ENCODE peak calls at places on chromosomes 5 and 9, in six cellular contexts. K is psoas muscle; W is upper lobe of right lung; S is heart left ventricle; J is CD8-positive, alpha-beta T cell; Q is astrocyte. Y is an unnamed sample.
A peak's percentile ranks its signal among the peaks of the same experiment; 100 is the strongest.

GRCh38 chr9:115808695-115809094 is 344.9 kb upstream of the PAPPA start:
- DNase-seq in K (no peak), W (no peak), S (no peak), J (no peak), Q (peak; percentile 63), Y (no peak)

GRCh38 chr9:91033802-91034201 is 232.2 kb downstream of the SYK start:
- DNase-seq in K (no peak), W (no peak), S (no peak), J (peak; percentile 24), Q (no peak), Y (no peak)

GRCh38 chr9:134139081-134139480 is 3.2 kb downstream of the WDR5 start:
- DNase-seq in K (peak; percentile 71), W (no peak), S (no peak), J (no peak), Q (peak; percentile 19), Y (no peak)

GRCh38 chr5:6302099-6302498 is 76.2 kb downstream of the MED10 start:
- DNase-seq in K (no peak), W (no peak), S (no peak), J (no peak), Q (no peak), Y (no peak)

GRCh38 chr5:57445715-57446037 is 36.9 kb downstream of the ACTBL2 start:
- DNase-seq in K (no peak), W (no peak), S (no peak), J (no peak), Q (peak; percentile 31), Y (no peak)

GRCh38 chr9:137499858-137500661 is 40.9 kb upstream of the NSMF start:
- DNase-seq in K (no peak), W (peak; percentile 56), S (no peak), J (no peak), Q (no peak), Y (no peak)

GRCh38 chr5:72920690-72921089 is 35.2 kb upstream of the FCHO2 start:
- DNase-seq in K (no peak), W (no peak), S (no peak), J (no peak), Q (peak; percentile 20), Y (no peak)

GRCh38 chr9:135741276-135742219 is 39.6 kb downstream of the KCNT1 start:
- DNase-seq in K (no peak), W (no peak), S (no peak), J (no peak), Q (no peak), Y (no peak)

GRCh38 chr9:125663127-125663526 is 43.9 kb downstream of the MAPKAP1 start:
- DNase-seq in K (no peak), W (no peak), S (no peak), J (no peak), Q (peak; percentile 61), Y (no peak)

GRCh38 chr9:132171702-132172101 is 9.8 kb downstream of the NTNG2 start:
- DNase-seq in K (no peak), W (no peak), S (no peak), J (no peak), Q (no peak), Y (no peak)

GRCh38 chr5:139104577-139105271 is 93.4 kb downstream of the SIL1 start:
- DNase-seq in K (peak; percentile 83), W (no peak), S (peak; percentile 66), J (no peak), Q (peak; percentile 95), Y (peak; percentile 59)

GRCh38 chr5:103402861-103403260 is 144.3 kb downstream of the MACIR start:
- DNase-seq in K (no peak), W (no peak), S (no peak), J (no peak), Q (no peak), Y (no peak)

GRCh38 chr9:92706218-92706940 is 36.4 kb upstream of the IPPK start:
- DNase-seq in K (no peak), W (no peak), S (no peak), J (no peak), Q (no peak), Y (no peak)

GRCh38 chr5:110790673-110791072 is 51.9 kb downstream of the SLC25A46 start:
- DNase-seq in K (no peak), W (no peak), S (no peak), J (no peak), Q (peak; percentile 58), Y (no peak)

GRCh38 chr5:105392710-105393149 is 1830.1 kb upstream of the NUDT12 start:
- DNase-seq in K (no peak), W (no peak), S (no peak), J (no peak), Q (no peak), Y (peak; percentile 72)

GRCh38 chr9:19379697-19380046 is 364 bp downstream of the RPS6 start:
- DNase-seq in K (peak; percentile 71), W (no peak), S (no peak), J (no peak), Q (no peak), Y (peak; percentile 49)

GRCh38 chr5:2797981-2798380 is 46.5 kb upstream of the IRX2 start:
- DNase-seq in K (no peak), W (no peak), S (no peak), J (no peak), Q (peak; percentile 18), Y (no peak)

GRCh38 chr5:56412601-56413379 is 179.7 kb upstream of the ANKRD55 start:
- DNase-seq in K (peak; percentile 67), W (peak; percentile 65), S (peak; percentile 66), J (no peak), Q (no peak), Y (peak; percentile 53)

GRCh38 chr5:96641922-96642640 is 20.1 kb upstream of the CAST start:
- DNase-seq in K (no peak), W (no peak), S (no peak), J (no peak), Q (no peak), Y (no peak)

GRCh38 chr9:6552738-6553121 is 92.8 kb downstream of the GLDC start:
- DNase-seq in K (no peak), W (no peak), S (no peak), J (no peak), Q (peak; percentile 55), Y (no peak)

GRCh38 chr9:95757026-95757425 is 118.5 kb upstream of the ERCC6L2 start:
- DNase-seq in K (no peak), W (no peak), S (no peak), J (no peak), Q (peak; percentile 84), Y (no peak)

GRCh38 chr9:93613791-93614190 is 37.4 kb downstream of the PHF2 start:
- DNase-seq in K (peak; percentile 21), W (no peak), S (no peak), J (no peak), Q (no peak), Y (no peak)

GRCh38 chr9:136470356-136470755 is 12.5 kb downstream of the SEC16A start:
- DNase-seq in K (no peak), W (no peak), S (no peak), J (no peak), Q (no peak), Y (no peak)

GRCh38 chr5:96893342-96893741 is 17.0 kb downstream of the ERAP2 start:
- DNase-seq in K (no peak), W (no peak), S (no peak), J (no peak), Q (peak; percentile 88), Y (no peak)

GRCh38 chr5:132363431-132364112 is 5.9 kb upstream of the SLC22A5 start:
- DNase-seq in K (no peak), W (no peak), S (peak; percentile 76), J (no peak), Q (peak; percentile 93), Y (no peak)

GRCh38 chr5:173479711-173480110 is 136.7 kb downstream of the BOD1 start:
- DNase-seq in K (no peak), W (no peak), S (no peak), J (no peak), Q (peak; percentile 54), Y (no peak)

GRCh38 chr5:68315679-68316271 is 100.2 kb downstream of the PIK3R1 start:
- DNase-seq in K (no peak), W (no peak), S (no peak), J (no peak), Q (no peak), Y (no peak)

DNA sequence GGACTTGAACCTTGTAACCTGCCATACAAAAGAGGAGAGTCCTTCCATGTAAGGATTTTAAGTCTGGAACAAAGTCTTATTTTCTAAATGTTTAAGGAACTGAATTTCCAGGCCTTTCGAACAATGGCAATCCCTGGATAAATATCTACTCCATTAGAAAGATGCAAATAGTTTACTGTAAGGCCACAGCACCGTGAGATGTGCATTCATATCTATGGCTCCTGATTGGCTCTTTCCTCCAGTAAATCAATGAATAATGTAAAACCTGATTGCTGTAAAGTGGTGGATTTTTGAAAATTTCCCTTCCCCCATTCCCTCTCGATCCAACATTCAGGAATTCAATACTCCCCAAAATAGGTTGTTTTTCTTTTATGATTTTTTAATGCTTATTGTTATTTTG is 211.6 kb downstream of the MEF2C start:
- DNase-seq in K (no peak), W (no peak), S (no peak), J (no peak), Q (no peak), Y (no peak)
- H3K4me3 ChIP-seq in K (no peak overlapping the region), W (no peak overlapping the region), S (no peak overlapping the region), J (no peak overlapping the region), Q (peak overlapping the region; percentile 83), Y (no peak overlapping the region)

DNA sequence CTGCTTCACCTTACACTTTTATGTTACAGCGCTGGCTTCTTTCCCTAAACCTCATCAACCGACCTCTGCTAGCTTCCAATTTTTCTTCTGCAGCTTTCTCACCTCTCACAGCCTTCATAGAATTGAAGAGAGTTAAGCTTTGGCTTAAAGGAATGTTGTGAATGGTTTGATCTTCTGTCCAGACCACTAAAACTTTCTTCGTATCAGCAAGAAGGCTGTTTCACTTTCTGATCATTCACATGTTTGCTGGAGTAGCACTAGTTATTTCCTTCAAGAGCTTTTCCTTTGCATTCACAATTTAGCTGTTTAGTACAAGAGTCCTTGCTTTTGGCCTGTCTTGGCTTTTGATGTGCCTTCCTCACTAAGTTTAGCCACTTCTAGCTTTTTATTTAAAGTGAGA is 49.5 kb downstream of the NR3C1 start:
- DNase-seq in K (no peak), W (no peak), S (no peak), J (no peak), Q (peak; percentile 70), Y (no peak)
- H3K4me1 ChIP-seq in K (peaks cover 87% of the 10 kb centered on the region), W (peaks cover 68% of the 10 kb centered on the region), S (peaks cover 76% of the 10 kb centered on the region), J (peaks cover 66% of the 10 kb centered on the region), Q (peaks cover 24% of the 10 kb centered on the region), Y (peaks cover 20% of the 10 kb centered on the region)

DNA sequence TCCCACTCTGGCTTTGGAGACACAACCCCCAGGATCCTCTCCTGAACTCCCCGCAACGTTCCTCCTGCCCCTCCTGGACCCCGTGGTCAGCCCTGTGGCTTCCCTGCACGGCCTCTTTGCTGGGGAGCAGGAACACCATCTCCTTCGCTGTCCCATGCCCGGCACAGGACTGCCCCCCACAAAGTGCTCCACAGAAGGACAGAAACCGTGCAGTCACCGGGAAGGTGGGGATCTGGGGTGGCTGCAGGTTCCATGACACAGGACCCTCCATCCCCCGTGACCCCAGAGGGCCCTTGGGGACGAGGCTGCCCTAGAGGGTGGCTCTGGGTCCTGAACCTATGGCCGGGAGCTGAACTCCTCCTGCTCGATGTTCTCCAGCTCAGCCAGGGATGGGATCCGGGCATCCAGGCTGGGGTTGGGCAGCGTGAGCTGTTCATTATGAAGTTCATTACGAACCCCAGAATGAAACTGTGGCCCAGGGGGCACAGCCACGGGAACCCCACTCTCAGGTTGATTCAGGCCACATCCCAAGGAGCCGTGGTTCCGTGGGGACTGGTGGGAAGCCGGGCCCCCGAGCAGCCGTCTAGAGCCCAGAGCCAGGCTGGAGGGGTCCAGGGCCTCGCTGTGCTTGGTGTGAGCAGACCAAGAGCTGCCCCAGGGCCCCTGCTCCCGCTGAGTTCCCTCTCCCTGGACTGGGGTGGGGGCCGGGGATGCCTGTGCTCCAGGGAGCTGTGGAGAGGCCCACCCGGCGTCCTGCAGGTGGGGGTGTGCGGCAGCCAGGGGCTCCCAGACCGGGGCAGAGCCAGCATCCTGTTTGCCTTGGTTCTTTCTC is 684 bp upstream of the SLC6A19 start:
- DNase-seq in K (no peak), W (no peak), S (peak; percentile 18), J (no peak), Q (no peak), Y (no peak)
- H3K27me3 ChIP-seq in K (peaks cover 63% of the 10 kb centered on the region), W (peaks cover 7% of the 10 kb centered on the region), S (peaks cover 48% of the 10 kb centered on the region), J (no peaks in the 10 kb centered on the region), Q (peaks cover 8% of the 10 kb centered on the region), Y (no peaks in the 10 kb centered on the region)

GRCh38 chr9:100472268-100472667 is 681 bp upstream of the TMEFF1 start:
- DNase-seq in K (no peak), W (no peak), S (no peak), J (no peak), Q (no peak), Y (no peak)
- H3K4me3 ChIP-seq in K (peak overlapping the region; percentile 83), W (no peak overlapping the region), S (peak overlapping the region; percentile 67), J (no peak overlapping the region), Q (peak overlapping the region; percentile 60), Y (peak overlapping the region; percentile 44)

Y was measured in testis.